ENCODE peak calls at places on chromosomes 5 and 9, in four cellular contexts. One of them, this sample, is unnamed.

GRCh38 chr5:135038202-135038828 is 4.3 kb upstream of the PITX1 start:
- DNase-seq in SK-N-SH: peak
- DNase-seq in fibroblast of lung: no peak
- DNase-seq in hepatocyte: no peak
- DNase-seq in this sample: no peak

GRCh38 chr5:58887721-58888409 is 305.0 kb downstream of the RAB3C start:
- DNase-seq in hepatocyte: no peak
- DNase-seq in SK-N-SH: no peak
- DNase-seq in fibroblast of lung: peak
- DNase-seq in this sample: no peak

GRCh38 chr5:135393691-135394090 is 5.3 kb downstream of the MACROH2A1 start:
- DNase-seq in fibroblast of lung: peak
- DNase-seq in hepatocyte: no peak
- DNase-seq in SK-N-SH: no peak
- DNase-seq in this sample: no peak

GRCh38 chr5:97534166-97534565 is 351.1 kb upstream of the RIOK2 start:
- DNase-seq in SK-N-SH: peak
- DNase-seq in hepatocyte: peak
- DNase-seq in fibroblast of lung: peak
- DNase-seq in this sample: peak

GRCh38 chr5:122101636-122102285 is 23.7 kb upstream of the LOX start:
- DNase-seq in fibroblast of lung: peak
- DNase-seq in SK-N-SH: peak
- DNase-seq in hepatocyte: peak
- DNase-seq in this sample: peak

GRCh38 chr9:95462419-95463121 is 54.2 kb downstream of the PTCH1 start:
- DNase-seq in fibroblast of lung: peak
- DNase-seq in hepatocyte: peak
- DNase-seq in SK-N-SH: peak
- DNase-seq in this sample: peak

GRCh38 chr9:127344373-127344995 is 52.5 kb upstream of the SLC2A8 start:
- DNase-seq in fibroblast of lung: no peak
- DNase-seq in hepatocyte: no peak
- DNase-seq in SK-N-SH: no peak
- DNase-seq in this sample: no peak

GRCh38 chr5:41009228-41009627 is 61.9 kb downstream of the MROH2B start:
- DNase-seq in hepatocyte: no peak
- DNase-seq in SK-N-SH: peak
- DNase-seq in fibroblast of lung: no peak
- DNase-seq in this sample: peak

GRCh38 chr9:70411141-70411929 is 3.1 kb downstream of the KLF9 start:
- DNase-seq in SK-N-SH: no peak
- DNase-seq in hepatocyte: peak
- DNase-seq in fibroblast of lung: peak
- DNase-seq in this sample: peak

GRCh38 chr9:114988962-114989599 is 58.7 kb upstream of the TNFSF8 start:
- DNase-seq in hepatocyte: peak
- DNase-seq in fibroblast of lung: peak
- DNase-seq in SK-N-SH: no peak
- DNase-seq in this sample: peak

GRCh38 chr5:170265527-170265926 is 32.0 kb downstream of the LCP2 start:
- DNase-seq in fibroblast of lung: peak
- DNase-seq in hepatocyte: peak
- DNase-seq in SK-N-SH: no peak
- DNase-seq in this sample: no peak

GRCh38 chr5:43050384-43050783 is 10.3 kb upstream of the ANXA2R start:
- DNase-seq in fibroblast of lung: no peak
- DNase-seq in hepatocyte: no peak
- DNase-seq in SK-N-SH: no peak
- DNase-seq in this sample: no peak

GRCh38 chr5:104793031-104793430 is 1230.4 kb upstream of the NUDT12 start:
- DNase-seq in hepatocyte: no peak
- DNase-seq in fibroblast of lung: peak
- DNase-seq in SK-N-SH: no peak
- DNase-seq in this sample: no peak

GRCh38 chr5:125140855-125141254 is 394.4 kb upstream of the ZNF608 start:
- DNase-seq in fibroblast of lung: peak
- DNase-seq in SK-N-SH: no peak
- DNase-seq in hepatocyte: peak
- DNase-seq in this sample: no peak

GRCh38 chr5:113804264-113804663 is 290.8 kb downstream of the YTHDC2 start:
- DNase-seq in hepatocyte: no peak
- DNase-seq in SK-N-SH: no peak
- DNase-seq in fibroblast of lung: no peak
- DNase-seq in this sample: peak

GRCh38 chr5:113336975-113337374 is 97.8 kb downstream of the TSSK1B start:
- DNase-seq in hepatocyte: peak
- DNase-seq in fibroblast of lung: peak
- DNase-seq in SK-N-SH: peak
- DNase-seq in this sample: peak

GRCh38 chr5:108753877-108754276 is 6.2 kb downstream of the FER start:
- DNase-seq in fibroblast of lung: peak
- DNase-seq in hepatocyte: no peak
- DNase-seq in SK-N-SH: no peak
- DNase-seq in this sample: peak

GRCh38 chr9:120308495-120308894 is 271.5 kb downstream of the CDK5RAP2 start:
- DNase-seq in fibroblast of lung: no peak
- DNase-seq in hepatocyte: no peak
- DNase-seq in SK-N-SH: no peak
- DNase-seq in this sample: no peak

GRCh38 chr9:7058539-7058938 is 300.8 kb downstream of the KDM4C start:
- DNase-seq in fibroblast of lung: peak
- DNase-seq in SK-N-SH: no peak
- DNase-seq in hepatocyte: no peak
- DNase-seq in this sample: no peak

GRCh38 chr5:83277953-83278352 is 193.6 kb upstream of the VCAN start:
- DNase-seq in SK-N-SH: no peak
- DNase-seq in fibroblast of lung: no peak
- DNase-seq in hepatocyte: no peak
- DNase-seq in this sample: no peak

GRCh38 chr9:129202613-129203555 is 24.8 kb upstream of the IER5L start:
- DNase-seq in hepatocyte: peak
- DNase-seq in SK-N-SH: peak
- DNase-seq in fibroblast of lung: peak
- DNase-seq in this sample: peak

GRCh38 chr9:1460143-1460769 is 410.1 kb downstream of the DMRT2 start:
- DNase-seq in SK-N-SH: peak
- DNase-seq in fibroblast of lung: no peak
- DNase-seq in hepatocyte: no peak
- DNase-seq in this sample: peak

GRCh38 chr9:93675336-93676150 is 99.2 kb downstream of the PHF2 start:
- DNase-seq in hepatocyte: no peak
- DNase-seq in SK-N-SH: peak
- DNase-seq in fibroblast of lung: no peak
- DNase-seq in this sample: no peak

DNA sequence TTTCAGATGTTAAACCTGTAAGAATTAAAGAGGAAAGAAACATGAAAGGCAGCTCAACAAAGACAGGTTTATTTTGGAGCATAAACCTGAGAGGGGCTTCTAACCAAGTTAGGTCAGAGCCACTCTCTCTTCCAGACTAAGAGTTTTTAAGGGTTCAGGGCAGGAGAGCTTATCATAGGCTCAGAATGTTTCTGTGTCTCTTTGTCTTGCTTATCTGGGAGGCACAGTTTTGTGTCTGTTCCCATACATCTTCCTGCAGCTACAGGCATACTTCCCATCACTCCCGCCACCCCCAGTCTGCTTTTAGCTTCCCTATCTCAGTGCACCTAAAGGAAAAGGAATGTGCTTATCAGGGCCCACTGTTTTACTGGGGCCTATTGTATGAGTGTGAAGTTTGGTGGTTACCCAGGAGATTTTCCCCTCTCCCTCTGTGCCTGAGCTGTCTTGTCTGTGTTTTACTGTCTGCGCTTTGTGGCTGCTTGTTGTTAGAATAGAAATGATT is 21.9 kb downstream of the CD14 start:
- DNase-seq in fibroblast of lung: no peak
- DNase-seq in SK-N-SH: no peak
- DNase-seq in hepatocyte: no peak
- DNase-seq in this sample: no peak
- H3K4me2 ChIP-seq in fibroblast of lung: no peak
- H3K4me2 ChIP-seq in SK-N-SH: no peak
- H3K4me2 ChIP-seq in hepatocyte: no peak
- H3K4me2 ChIP-seq in this sample: no peak

GRCh38 chr9:274101-274500 is 59.4 kb downstream of the DOCK8 start:
- DNase-seq in SK-N-SH: no peak
- DNase-seq in fibroblast of lung: no peak
- DNase-seq in hepatocyte: no peak
- DNase-seq in this sample: no peak
- H3K4me2 ChIP-seq in SK-N-SH: no peak
- H3K4me2 ChIP-seq in fibroblast of lung: no peak
- H3K4me2 ChIP-seq in hepatocyte: no peak
- H3K4me2 ChIP-seq in this sample: no peak

GRCh38 chr5:76576468-76576867 is 46.7 kb downstream of the F2RL2 start:
- DNase-seq in SK-N-SH: no peak
- DNase-seq in hepatocyte: no peak
- DNase-seq in fibroblast of lung: peak
- DNase-seq in this sample: no peak

GRCh38 chr5:76571595-76571994 is 51.6 kb downstream of the F2RL2 start:
- DNase-seq in SK-N-SH: no peak
- DNase-seq in hepatocyte: no peak
- DNase-seq in fibroblast of lung: no peak
- DNase-seq in this sample: no peak
- H3K4me2 ChIP-seq in SK-N-SH: no peak
- H3K4me2 ChIP-seq in hepatocyte: no peak
- H3K4me2 ChIP-seq in fibroblast of lung: no peak
- H3K4me2 ChIP-seq in this sample: no peak

DNA sequence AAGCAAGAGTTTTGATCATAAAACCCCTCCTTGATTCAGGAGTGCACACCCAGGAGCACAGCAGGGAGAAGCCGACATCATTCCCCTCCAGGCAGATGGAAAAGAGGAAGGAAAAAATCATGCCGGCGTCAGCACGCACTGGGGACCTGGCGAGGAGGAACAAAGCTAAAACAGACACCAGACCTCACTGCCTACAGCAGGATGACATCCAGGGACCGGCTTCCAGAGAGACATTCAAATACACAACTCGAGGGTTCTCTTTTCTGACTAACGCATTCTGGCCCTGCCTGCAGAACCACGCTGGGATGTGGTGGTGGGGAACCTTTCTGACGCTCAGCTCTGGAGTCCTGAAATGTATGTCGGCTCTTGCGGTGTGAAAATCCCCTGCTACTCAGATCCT is 2.7 kb downstream of the UBAC1 start:
- DNase-seq in hepatocyte: no peak
- DNase-seq in SK-N-SH: no peak
- DNase-seq in fibroblast of lung: no peak
- DNase-seq in this sample: no peak
- H3K4me2 ChIP-seq in hepatocyte: no peak
- H3K4me2 ChIP-seq in SK-N-SH: no peak
- H3K4me2 ChIP-seq in fibroblast of lung: no peak
- H3K4me2 ChIP-seq in this sample: no peak

DNA sequence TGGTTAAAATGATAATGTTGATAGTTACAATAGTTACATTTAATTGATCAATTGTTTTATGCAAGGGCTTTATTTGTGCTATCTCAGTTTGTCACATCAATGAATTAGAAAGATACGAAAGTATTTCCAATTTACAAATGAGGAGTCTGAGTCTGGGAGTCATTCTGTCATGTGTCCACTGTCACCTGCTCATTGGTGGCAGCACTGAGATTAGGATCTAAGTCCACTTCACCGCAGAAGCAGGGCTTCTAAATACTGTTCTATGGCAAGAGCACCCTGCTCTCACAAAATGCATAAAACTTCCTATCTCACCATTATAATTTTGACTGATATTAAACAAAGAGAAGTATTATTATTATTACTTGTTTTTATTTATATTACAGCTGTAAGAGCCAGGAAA is 15.0 kb downstream of the TLR4 start:
- DNase-seq in hepatocyte: no peak
- DNase-seq in fibroblast of lung: no peak
- DNase-seq in SK-N-SH: no peak
- DNase-seq in this sample: no peak
- H3K4me2 ChIP-seq in hepatocyte: no peak
- H3K4me2 ChIP-seq in fibroblast of lung: no peak
- H3K4me2 ChIP-seq in SK-N-SH: no peak
- H3K4me2 ChIP-seq in this sample: no peak

GRCh38 chr9:89420397-89420796 is 77.5 kb downstream of the SEMA4D start:
- DNase-seq in fibroblast of lung: no peak
- DNase-seq in SK-N-SH: no peak
- DNase-seq in hepatocyte: no peak
- DNase-seq in this sample: no peak
- H3K4me2 ChIP-seq in fibroblast of lung: no peak
- H3K4me2 ChIP-seq in SK-N-SH: no peak
- H3K4me2 ChIP-seq in hepatocyte: no peak
- H3K4me2 ChIP-seq in this sample: no peak

GRCh38 chr9:14434971-14435718 is 121.2 kb upstream of the NFIB start:
- DNase-seq in hepatocyte: no peak
- DNase-seq in fibroblast of lung: no peak
- DNase-seq in SK-N-SH: no peak
- DNase-seq in this sample: no peak

GRCh38 chr9:14435871-14436270 is 121.9 kb upstream of the NFIB start:
- DNase-seq in SK-N-SH: no peak
- DNase-seq in hepatocyte: no peak
- DNase-seq in fibroblast of lung: no peak
- DNase-seq in this sample: no peak

GRCh38 chr9:14433841-14434511 is 120.0 kb upstream of the NFIB start:
- DNase-seq in fibroblast of lung: peak
- DNase-seq in SK-N-SH: no peak
- DNase-seq in hepatocyte: peak
- DNase-seq in this sample: peak

GRCh38 chr9:14437336-14438231 is 123.6 kb upstream of the NFIB start:
- DNase-seq in fibroblast of lung: no peak
- DNase-seq in hepatocyte: peak
- DNase-seq in SK-N-SH: peak
- DNase-seq in this sample: no peak

GRCh38 chr9:14433293-14433818 is 119.4 kb upstream of the NFIB start:
- DNase-seq in hepatocyte: no peak
- DNase-seq in fibroblast of lung: peak
- DNase-seq in SK-N-SH: peak
- DNase-seq in this sample: no peak
- H3K4me2 ChIP-seq in hepatocyte: peak
- H3K4me2 ChIP-seq in fibroblast of lung: peak
- H3K4me2 ChIP-seq in SK-N-SH: no peak
- H3K4me2 ChIP-seq in this sample: peak

GRCh38 chr5:161064297-161064696 is 212.3 kb upstream of the ATP10B start:
- DNase-seq in SK-N-SH: no peak
- DNase-seq in fibroblast of lung: no peak
- DNase-seq in hepatocyte: no peak
- DNase-seq in this sample: no peak
- H3K4me2 ChIP-seq in SK-N-SH: no peak
- H3K4me2 ChIP-seq in fibroblast of lung: no peak
- H3K4me2 ChIP-seq in hepatocyte: no peak
- H3K4me2 ChIP-seq in this sample: no peak

GRCh38 chr5:93273176-93273575 is 307.8 kb downstream of the NR2F1-AS1 start:
- DNase-seq in fibroblast of lung: peak
- DNase-seq in SK-N-SH: no peak
- DNase-seq in hepatocyte: no peak
- DNase-seq in this sample: peak
- H3K4me2 ChIP-seq in fibroblast of lung: no peak
- H3K4me2 ChIP-seq in SK-N-SH: no peak
- H3K4me2 ChIP-seq in hepatocyte: no peak
- H3K4me2 ChIP-seq in this sample: no peak

GRCh38 chr5:75677607-75678006 is 39.6 kb downstream of the POC5 start:
- DNase-seq in fibroblast of lung: no peak
- DNase-seq in SK-N-SH: no peak
- DNase-seq in hepatocyte: no peak
- DNase-seq in this sample: no peak
- H3K4me2 ChIP-seq in fibroblast of lung: no peak
- H3K4me2 ChIP-seq in SK-N-SH: no peak
- H3K4me2 ChIP-seq in hepatocyte: no peak
- H3K4me2 ChIP-seq in this sample: no peak